ENCODE peak calls at places on chromosomes 11 and 22, in eight cellular contexts. One of them, this sample, is unnamed.

GRCh38 chr11:15806217-15806616 is 550.1 kb downstream of the SOX6 start:
- DNase-seq in mammary epithelial cell: no peak
- DNase-seq in cardiac muscle cell: no peak
- DNase-seq in endothelial cell: no peak
- DNase-seq in GM13977: no peak
- DNase-seq in esophagus squamous epithelium: no peak
- DNase-seq in choroid plexus epithelial cell: no peak
- DNase-seq in HFFc6: no peak
- DNase-seq in this sample: no peak

GRCh38 chr11:126397016-126397415 is 41.5 kb downstream of the ST3GAL4 start:
- DNase-seq in cardiac muscle cell: no peak
- DNase-seq in GM13977: no peak
- DNase-seq in HFFc6: no peak
- DNase-seq in esophagus squamous epithelium: no peak
- DNase-seq in endothelial cell: no peak
- DNase-seq in choroid plexus epithelial cell: no peak
- DNase-seq in mammary epithelial cell: peak; percentile 29
- DNase-seq in this sample: no peak

GRCh38 chr11:73463359-73463758 is 87.2 kb downstream of the RELT start:
- DNase-seq in choroid plexus epithelial cell: peak; percentile 69
- DNase-seq in HFFc6: peak; percentile 66
- DNase-seq in cardiac muscle cell: peak; percentile 63
- DNase-seq in GM13977: no peak
- DNase-seq in esophagus squamous epithelium: no peak
- DNase-seq in mammary epithelial cell: peak; percentile 53
- DNase-seq in endothelial cell: no peak
- DNase-seq in this sample: no peak

GRCh38 chr11:132234878-132235277 is 864.5 kb downstream of the NTM start:
- DNase-seq in GM13977: no peak
- DNase-seq in mammary epithelial cell: peak; percentile 23
- DNase-seq in esophagus squamous epithelium: no peak
- DNase-seq in endothelial cell: no peak
- DNase-seq in HFFc6: peak; percentile 82
- DNase-seq in choroid plexus epithelial cell: peak; percentile 77
- DNase-seq in cardiac muscle cell: peak; percentile 20
- DNase-seq in this sample: no peak

GRCh38 chr11:114482114-114482513 is 42.8 kb downstream of the REXO2 start:
- DNase-seq in endothelial cell: no peak
- DNase-seq in cardiac muscle cell: peak; percentile 12
- DNase-seq in HFFc6: no peak
- DNase-seq in mammary epithelial cell: no peak
- DNase-seq in esophagus squamous epithelium: no peak
- DNase-seq in GM13977: no peak
- DNase-seq in choroid plexus epithelial cell: peak; percentile 18
- DNase-seq in this sample: no peak

GRCh38 chr22:36904260-36904659 is 9.2 kb upstream of the CSF2RB start:
- DNase-seq in GM13977: no peak
- DNase-seq in cardiac muscle cell: no peak
- DNase-seq in esophagus squamous epithelium: no peak
- DNase-seq in mammary epithelial cell: no peak
- DNase-seq in HFFc6: no peak
- DNase-seq in choroid plexus epithelial cell: no peak
- DNase-seq in endothelial cell: no peak
- DNase-seq in this sample: no peak

GRCh38 chr11:63761870-63762661 is 6.5 kb downstream of the ZFTA start:
- DNase-seq in cardiac muscle cell: no peak
- DNase-seq in mammary epithelial cell: no peak
- DNase-seq in esophagus squamous epithelium: no peak
- DNase-seq in choroid plexus epithelial cell: no peak
- DNase-seq in HFFc6: no peak
- DNase-seq in endothelial cell: peak; percentile 35
- DNase-seq in GM13977: no peak
- DNase-seq in this sample: peak; percentile 47

GRCh38 chr11:662689-663274 is 25.7 kb downstream of the DRD4 start:
- DNase-seq in GM13977: peak; percentile 83
- DNase-seq in endothelial cell: peak; percentile 63
- DNase-seq in esophagus squamous epithelium: no peak
- DNase-seq in cardiac muscle cell: peak; percentile 68
- DNase-seq in HFFc6: peak; percentile 28
- DNase-seq in choroid plexus epithelial cell: peak; percentile 63
- DNase-seq in mammary epithelial cell: peak; percentile 35
- DNase-seq in this sample: peak; percentile 47

GRCh38 chr11:75557649-75558494 is 4.2 kb upstream of the SERPINH1 start:
- DNase-seq in HFFc6: peak; percentile 86
- DNase-seq in GM13977: no peak
- DNase-seq in choroid plexus epithelial cell: peak; percentile 94
- DNase-seq in esophagus squamous epithelium: no peak
- DNase-seq in cardiac muscle cell: peak; percentile 98
- DNase-seq in mammary epithelial cell: no peak
- DNase-seq in endothelial cell: no peak
- DNase-seq in this sample: no peak

GRCh38 chr22:22818861-22819855 is 68.5 kb upstream of the IGLL5 start:
- DNase-seq in endothelial cell: no peak
- DNase-seq in choroid plexus epithelial cell: no peak
- DNase-seq in cardiac muscle cell: no peak
- DNase-seq in mammary epithelial cell: no peak
- DNase-seq in GM13977: peak; percentile 54
- DNase-seq in HFFc6: no peak
- DNase-seq in esophagus squamous epithelium: no peak
- DNase-seq in this sample: no peak

GRCh38 chr11:70063121-70063520 is 15.0 kb upstream of the ANO1 start:
- DNase-seq in choroid plexus epithelial cell: no peak
- DNase-seq in HFFc6: no peak
- DNase-seq in endothelial cell: no peak
- DNase-seq in mammary epithelial cell: no peak
- DNase-seq in GM13977: no peak
- DNase-seq in esophagus squamous epithelium: no peak
- DNase-seq in cardiac muscle cell: no peak
- DNase-seq in this sample: no peak

GRCh38 chr11:36012979-36013378 is 69.1 kb downstream of the LDLRAD3 start:
- DNase-seq in endothelial cell: no peak
- DNase-seq in esophagus squamous epithelium: no peak
- DNase-seq in mammary epithelial cell: no peak
- DNase-seq in choroid plexus epithelial cell: peak; percentile 83
- DNase-seq in HFFc6: no peak
- DNase-seq in GM13977: no peak
- DNase-seq in cardiac muscle cell: peak; percentile 83
- DNase-seq in this sample: no peak

GRCh38 chr11:13339196-13340153 is 61.9 kb downstream of the BMAL1 start:
- DNase-seq in choroid plexus epithelial cell: peak; percentile 96
- DNase-seq in HFFc6: peak; percentile 87
- DNase-seq in endothelial cell: no peak
- DNase-seq in esophagus squamous epithelium: no peak
- DNase-seq in GM13977: no peak
- DNase-seq in cardiac muscle cell: peak; percentile 92
- DNase-seq in mammary epithelial cell: peak; percentile 83
- DNase-seq in this sample: no peak

GRCh38 chr22:19579880-19580279 is 55.7 kb upstream of the CLDN5 start:
- DNase-seq in esophagus squamous epithelium: no peak
- DNase-seq in choroid plexus epithelial cell: no peak
- DNase-seq in mammary epithelial cell: no peak
- DNase-seq in endothelial cell: peak; percentile 58
- DNase-seq in cardiac muscle cell: peak; percentile 19
- DNase-seq in GM13977: no peak
- DNase-seq in HFFc6: no peak
- DNase-seq in this sample: no peak

GRCh38 chr11:76620471-76620870 is 50.1 kb downstream of the LRRC32 start:
- DNase-seq in GM13977: no peak
- DNase-seq in HFFc6: peak; percentile 86
- DNase-seq in mammary epithelial cell: peak; percentile 39
- DNase-seq in cardiac muscle cell: peak; percentile 88
- DNase-seq in esophagus squamous epithelium: no peak
- DNase-seq in endothelial cell: no peak
- DNase-seq in choroid plexus epithelial cell: peak; percentile 67
- DNase-seq in this sample: no peak

GRCh38 chr11:12235945-12236743 is 125.8 kb downstream of the MICAL2 start:
- DNase-seq in endothelial cell: no peak
- DNase-seq in cardiac muscle cell: peak; percentile 78
- DNase-seq in choroid plexus epithelial cell: peak; percentile 81
- DNase-seq in mammary epithelial cell: peak; percentile 47
- DNase-seq in esophagus squamous epithelium: no peak
- DNase-seq in HFFc6: peak; percentile 68
- DNase-seq in GM13977: peak; percentile 70
- DNase-seq in this sample: no peak

GRCh38 chr11:1351278-1351937 is 38.3 kb upstream of the BRSK2 start:
- DNase-seq in choroid plexus epithelial cell: no peak
- DNase-seq in mammary epithelial cell: peak; percentile 2
- DNase-seq in endothelial cell: no peak
- DNase-seq in cardiac muscle cell: no peak
- DNase-seq in esophagus squamous epithelium: no peak
- DNase-seq in HFFc6: no peak
- DNase-seq in GM13977: no peak
- DNase-seq in this sample: no peak

GRCh38 chr22:20488946-20489345 is 6.6 kb downstream of the KLHL22 start:
- DNase-seq in GM13977: no peak
- DNase-seq in endothelial cell: no peak
- DNase-seq in HFFc6: no peak
- DNase-seq in esophagus squamous epithelium: no peak
- DNase-seq in mammary epithelial cell: no peak
- DNase-seq in cardiac muscle cell: no peak
- DNase-seq in choroid plexus epithelial cell: no peak
- DNase-seq in this sample: no peak

GRCh38 chr22:41782316-41782715 is 18.2 kb upstream of the CCDC134 start:
- DNase-seq in choroid plexus epithelial cell: no peak
- DNase-seq in cardiac muscle cell: no peak
- DNase-seq in mammary epithelial cell: no peak
- DNase-seq in endothelial cell: no peak
- DNase-seq in esophagus squamous epithelium: no peak
- DNase-seq in HFFc6: no peak
- DNase-seq in GM13977: no peak
- DNase-seq in this sample: no peak

GRCh38 chr11:126624491-126624890 is 269.0 kb downstream of the ST3GAL4 start:
- DNase-seq in esophagus squamous epithelium: no peak
- DNase-seq in cardiac muscle cell: no peak
- DNase-seq in choroid plexus epithelial cell: no peak
- DNase-seq in HFFc6: no peak
- DNase-seq in GM13977: no peak
- DNase-seq in mammary epithelial cell: no peak
- DNase-seq in endothelial cell: no peak
- DNase-seq in this sample: no peak

GRCh38 chr22:38718414-38718813 is 12.7 kb downstream of the GTPBP1 start:
- DNase-seq in esophagus squamous epithelium: no peak
- DNase-seq in endothelial cell: peak; percentile 47
- DNase-seq in GM13977: no peak
- DNase-seq in mammary epithelial cell: peak; percentile 76
- DNase-seq in choroid plexus epithelial cell: peak; percentile 62
- DNase-seq in cardiac muscle cell: peak; percentile 80
- DNase-seq in HFFc6: peak; percentile 87
- DNase-seq in this sample: no peak

GRCh38 chr22:20021196-20022181 is 579 bp downstream of the TANGO2 start:
- DNase-seq in cardiac muscle cell: peak; percentile 17
- DNase-seq in GM13977: no peak
- DNase-seq in endothelial cell: no peak
- DNase-seq in choroid plexus epithelial cell: no peak
- DNase-seq in HFFc6: peak; percentile 73
- DNase-seq in mammary epithelial cell: no peak
- DNase-seq in esophagus squamous epithelium: no peak
- DNase-seq in this sample: no peak

GRCh38 chr22:18909556-18909955 is 3.4 kb downstream of the DGCR6 start:
- DNase-seq in mammary epithelial cell: no peak
- DNase-seq in HFFc6: no peak
- DNase-seq in cardiac muscle cell: no peak
- DNase-seq in endothelial cell: no peak
- DNase-seq in choroid plexus epithelial cell: no peak
- DNase-seq in esophagus squamous epithelium: no peak
- DNase-seq in GM13977: no peak
- DNase-seq in this sample: no peak

GRCh38 chr11:117081908-117082307 is 16.3 kb downstream of the SIK3 start:
- DNase-seq in mammary epithelial cell: no peak
- DNase-seq in endothelial cell: no peak
- DNase-seq in cardiac muscle cell: no peak
- DNase-seq in HFFc6: no peak
- DNase-seq in choroid plexus epithelial cell: no peak
- DNase-seq in GM13977: no peak
- DNase-seq in esophagus squamous epithelium: no peak
- DNase-seq in this sample: no peak
- TF ChIP-seq CTCF in mammary epithelial cell: peak; percentile 14
- TF ChIP-seq CTCF in endothelial cell: peak; percentile 49
- TF ChIP-seq CTCF in cardiac muscle cell: no peak
- TF ChIP-seq CTCF in HFFc6: peak; percentile 54
- TF ChIP-seq CTCF in choroid plexus epithelial cell: no peak
- TF ChIP-seq CTCF in GM13977: no peak
- TF ChIP-seq CTCF in esophagus squamous epithelium: no peak
- TF ChIP-seq CTCF in this sample: peak; percentile 49

GRCh38 chr11:108624196-108624925 is 30.8 kb upstream of the EXPH5 start:
- DNase-seq in HFFc6: no peak
- DNase-seq in mammary epithelial cell: no peak
- DNase-seq in GM13977: no peak
- DNase-seq in choroid plexus epithelial cell: no peak
- DNase-seq in esophagus squamous epithelium: no peak
- DNase-seq in endothelial cell: no peak
- DNase-seq in cardiac muscle cell: no peak
- DNase-seq in this sample: no peak
- TF ChIP-seq CTCF in HFFc6: no peak
- TF ChIP-seq CTCF in mammary epithelial cell: no peak
- TF ChIP-seq CTCF in GM13977: no peak
- TF ChIP-seq CTCF in choroid plexus epithelial cell: no peak
- TF ChIP-seq CTCF in esophagus squamous epithelium: no peak
- TF ChIP-seq CTCF in endothelial cell: no peak
- TF ChIP-seq CTCF in cardiac muscle cell: no peak
- TF ChIP-seq CTCF in this sample: no peak

DNA sequence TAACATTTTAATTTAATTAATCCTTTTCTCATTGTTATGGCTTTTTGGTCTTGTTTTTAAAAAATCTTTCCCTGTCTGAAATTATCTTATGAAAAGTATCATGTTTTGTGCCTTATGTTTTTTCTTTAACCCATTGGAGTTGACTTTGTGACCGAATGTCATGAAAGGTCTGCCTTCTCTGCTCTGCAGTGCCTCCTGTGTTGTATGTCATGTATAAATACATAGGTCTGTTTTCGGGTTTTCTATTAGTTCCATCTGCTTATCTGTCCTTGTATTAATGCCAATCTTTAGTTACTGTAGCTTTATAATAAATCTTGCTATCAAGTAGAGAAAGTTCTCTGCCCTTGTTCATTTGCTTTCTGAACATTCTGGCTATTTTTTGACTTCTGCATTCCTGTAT is 73.0 kb downstream of the ZBTB44 start:
- DNase-seq in esophagus squamous epithelium: no peak
- DNase-seq in HFFc6: no peak
- DNase-seq in GM13977: no peak
- DNase-seq in mammary epithelial cell: no peak
- DNase-seq in choroid plexus epithelial cell: no peak
- DNase-seq in cardiac muscle cell: no peak
- DNase-seq in endothelial cell: no peak
- DNase-seq in this sample: no peak
- TF ChIP-seq CTCF in esophagus squamous epithelium: no peak
- TF ChIP-seq CTCF in HFFc6: no peak
- TF ChIP-seq CTCF in GM13977: no peak
- TF ChIP-seq CTCF in mammary epithelial cell: no peak
- TF ChIP-seq CTCF in choroid plexus epithelial cell: no peak
- TF ChIP-seq CTCF in cardiac muscle cell: no peak
- TF ChIP-seq CTCF in endothelial cell: no peak
- TF ChIP-seq CTCF in this sample: no peak

DNA sequence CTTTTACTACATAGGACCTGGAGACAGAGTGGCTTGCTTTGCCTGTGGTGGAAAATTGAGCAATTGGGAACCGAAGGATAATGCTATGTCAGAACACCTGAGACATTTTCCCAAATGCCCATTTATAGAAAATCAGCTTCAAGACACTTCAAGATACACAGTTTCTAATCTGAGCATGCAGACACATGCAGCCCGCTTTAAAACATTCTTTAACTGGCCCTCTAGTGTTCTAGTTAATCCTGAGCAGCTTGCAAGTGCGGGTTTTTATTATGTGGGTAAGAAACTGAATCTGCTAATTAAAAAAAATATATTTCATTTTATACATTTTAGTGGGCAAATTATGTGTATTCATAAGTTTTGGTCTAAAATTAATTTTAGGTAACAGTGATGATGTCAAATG is 7.8 kb downstream of the BIRC3 start:
- DNase-seq in GM13977: no peak
- DNase-seq in cardiac muscle cell: no peak
- DNase-seq in HFFc6: no peak
- DNase-seq in endothelial cell: no peak
- DNase-seq in mammary epithelial cell: no peak
- DNase-seq in choroid plexus epithelial cell: no peak
- DNase-seq in esophagus squamous epithelium: no peak
- DNase-seq in this sample: no peak
- TF ChIP-seq CTCF in GM13977: no peak
- TF ChIP-seq CTCF in cardiac muscle cell: no peak
- TF ChIP-seq CTCF in HFFc6: no peak
- TF ChIP-seq CTCF in endothelial cell: no peak
- TF ChIP-seq CTCF in mammary epithelial cell: no peak
- TF ChIP-seq CTCF in choroid plexus epithelial cell: no peak
- TF ChIP-seq CTCF in esophagus squamous epithelium: no peak
- TF ChIP-seq CTCF in this sample: peak; percentile 20